ENCODE peak calls at places on chromosome 14, in five cellular contexts. K is heart right ventricle, I is left ventricle myocardium inferior, B is AG04450, C is cardiac muscle cell. G is an unnamed sample.

GRCh38 chr14:91113829-91114078 is at the start of gene DGLUCY:
- DNase-seq in C (peak; percentile 86), B (peak; percentile 48), I (peak; percentile 86), K (peak; percentile 84), G (no peak)

GRCh38 chr14:63436286-63437098 is 106.7 kb downstream of the PPP2R5E start:
- DNase-seq in C (no peak), B (no peak), I (no peak), K (no peak), G (no peak)

GRCh38 chr14:59148334-59148900 is 40.0 kb upstream of the DAAM1 start:
- DNase-seq in C (no peak), I (no peak), K (no peak), B (no peak), G (no peak)

GRCh38 chr14:90785474-90785873 is 30.8 kb downstream of the TTC7B start:
- DNase-seq in K (peak; percentile 57), B (no peak), C (peak; percentile 78), I (no peak), G (no peak)

GRCh38 chr14:53953002-53953827 is 3.4 kb downstream of the BMP4 start:
- DNase-seq in B (peak; percentile 32), C (peak; percentile 94), K (peak; percentile 88), I (peak; percentile 88), G (peak; percentile 52)

GRCh38 chr14:23399591-23399990 is 8.5 kb downstream of the MYH6 start:
- DNase-seq in I (peak; percentile 12), K (no peak), C (no peak), B (no peak), G (no peak)

GRCh38 chr14:96204151-96205058 is at the start of gene BDKRB2:
- DNase-seq in K (peak; percentile 42), I (peak; percentile 44), B (peak; percentile 78), C (peak; percentile 82), G (peak; percentile 74)

GRCh38 chr14:27427796-27428195 is 830.0 kb upstream of the NOVA1 start:
- DNase-seq in B (no peak), K (no peak), I (no peak), C (peak; percentile 43), G (peak; percentile 74)

GRCh38 chr14:60651936-60652673 is 2.8 kb upstream of the SIX1 start:
- DNase-seq in B (no peak), C (no peak), K (no peak), I (no peak), G (no peak)

GRCh38 chr14:25010471-25010870 is 39.5 kb downstream of the STXBP6 start:
- DNase-seq in B (no peak), K (no peak), C (no peak), I (no peak), G (no peak)

GRCh38 chr14:76056128-76056527 is 70.6 kb downstream of the IFT43 start:
- DNase-seq in B (no peak), C (peak; percentile 19), I (no peak), K (no peak), G (no peak)

GRCh38 chr14:61396279-61396678 is 74.9 kb downstream of the PRKCH start:
- DNase-seq in B (no peak), K (no peak), C (no peak), I (no peak), G (no peak)

GRCh38 chr14:61889914-61890351 is 127.7 kb downstream of the SNAPC1 start:
- DNase-seq in C (no peak), K (no peak), I (no peak), B (no peak), G (no peak)

GRCh38 chr14:64198486-64198885 is 95.7 kb downstream of the ESR2 start:
- DNase-seq in B (no peak), K (no peak), I (no peak), C (no peak), G (no peak)

DNA sequence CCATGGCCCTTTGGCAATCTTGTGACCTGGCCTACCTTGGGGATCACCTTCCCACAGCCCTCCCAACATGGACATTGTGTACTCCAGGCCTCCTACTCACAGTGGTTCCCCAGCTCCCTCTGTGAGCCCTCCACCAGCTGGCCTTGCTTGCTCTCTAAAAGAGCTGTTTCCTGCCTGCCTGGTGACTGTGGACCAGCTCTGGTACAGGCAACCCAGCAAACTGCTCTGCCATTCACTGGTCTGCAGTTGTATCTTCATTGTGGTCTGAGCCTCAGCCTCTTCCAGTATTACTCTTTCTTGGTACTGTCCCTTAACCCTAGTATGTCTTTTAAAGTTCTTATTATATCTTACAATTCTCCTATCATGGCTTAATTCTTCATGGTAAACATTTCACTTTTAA is 236.2 kb downstream of the KTN1 start:
- DNase-seq in I (no peak), K (no peak), B (no peak), C (no peak), G (no peak)
- TF ChIP-seq CTCF in I (no peak), K (no peak), B (no peak), C (no peak), G (no peak)

GRCh38 chr14:39781466-39781865 is 349.2 kb upstream of the FBXO33 start:
- DNase-seq in K (no peak), B (no peak), C (no peak), I (no peak), G (no peak)
- H3K4me3 ChIP-seq in K (no peak overlapping the region), B (no peak overlapping the region), C (no peak overlapping the region), I (no peak overlapping the region), G (no peak overlapping the region)

GRCh38 chr14:104564744-104565679 is 14.6 kb upstream of the C14orf180 start:
- DNase-seq in C (no peak), I (no peak), K (no peak), B (no peak), G (no peak)
- H3K27me3 ChIP-seq in C (no peaks in the 10 kb centered on the region), I (peaks cover 68% of the 10 kb centered on the region), K (peaks cover 22% of the 10 kb centered on the region), B (peaks cover 6% of the 10 kb centered on the region), G (peaks cover 2% of the 10 kb centered on the region)

GRCh38 chr14:79568566-79568965 is 642.7 kb downstream of the DIO2 start:
- DNase-seq in B (no peak), I (no peak), K (no peak), C (peak; percentile 44), G (no peak)
- TF ChIP-seq CTCF in B (no peak), I (no peak), K (no peak), C (no peak), G (no peak)

G was measured in bronchial epithelial cell.